ENCODE peak calls at places on chromosome 15, in eight cellular contexts. One of them, this sample, is unnamed.

GRCh38 chr15:22838292-22839042 is at the start of gene NIPA2:
- DNase-seq in HFF-Myc: peak; percentile 88
- DNase-seq in islet precursor cell: peak; percentile 99
- DNase-seq in tibial artery: peak; percentile 98
- DNase-seq in stimulated activated CD4-positive, alpha-beta T cell treated with anti-CD3 and anti-CD28 coated beads, Interleukin-2, amount 100 ng/mL, for 48 hours: peak; percentile 99
- DNase-seq in hippocampal formation: peak; percentile 97
- DNase-seq in KBM-7: peak; percentile 98
- DNase-seq in activated CD4-positive, alpha-beta T cell treated with anti-CD3 and anti-CD28 coated beads, Interleukin-2, amount 10 ng/mL, durations not matched to agents 7 days and 5 days: peak; percentile 97
- DNase-seq in this sample: peak; percentile 95

GRCh38 chr15:92097473-92098178 is 244.1 kb downstream of the SLCO3A1 start:
- DNase-seq in HFF-Myc: peak; percentile 11
- DNase-seq in islet precursor cell: peak; percentile 79
- DNase-seq in stimulated activated CD4-positive, alpha-beta T cell treated with anti-CD3 and anti-CD28 coated beads, Interleukin-2, amount 100 ng/mL, for 48 hours: peak; percentile 38
- DNase-seq in hippocampal formation: peak; percentile 69
- DNase-seq in tibial artery: no peak
- DNase-seq in activated CD4-positive, alpha-beta T cell treated with anti-CD3 and anti-CD28 coated beads, Interleukin-2, amount 10 ng/mL, durations not matched to agents 7 days and 5 days: peak; percentile 52
- DNase-seq in KBM-7: peak; percentile 65
- DNase-seq in this sample: peak; percentile 54

GRCh38 chr15:90598053-90598577 is 68.4 kb downstream of the CRTC3 start:
- DNase-seq in KBM-7: no peak
- DNase-seq in hippocampal formation: peak; percentile 33
- DNase-seq in islet precursor cell: peak; percentile 69
- DNase-seq in HFF-Myc: no peak
- DNase-seq in activated CD4-positive, alpha-beta T cell treated with anti-CD3 and anti-CD28 coated beads, Interleukin-2, amount 10 ng/mL, durations not matched to agents 7 days and 5 days: no peak
- DNase-seq in tibial artery: peak; percentile 68
- DNase-seq in stimulated activated CD4-positive, alpha-beta T cell treated with anti-CD3 and anti-CD28 coated beads, Interleukin-2, amount 100 ng/mL, for 48 hours: no peak
- DNase-seq in this sample: peak; percentile 22

GRCh38 chr15:66749841-66750575 is 48.0 kb downstream of the SMAD6 start:
- DNase-seq in tibial artery: no peak
- DNase-seq in islet precursor cell: no peak
- DNase-seq in stimulated activated CD4-positive, alpha-beta T cell treated with anti-CD3 and anti-CD28 coated beads, Interleukin-2, amount 100 ng/mL, for 48 hours: no peak
- DNase-seq in HFF-Myc: no peak
- DNase-seq in KBM-7: no peak
- DNase-seq in activated CD4-positive, alpha-beta T cell treated with anti-CD3 and anti-CD28 coated beads, Interleukin-2, amount 10 ng/mL, durations not matched to agents 7 days and 5 days: no peak
- DNase-seq in hippocampal formation: no peak
- DNase-seq in this sample: no peak

GRCh38 chr15:33639968-33640367 is 328.3 kb upstream of the CHRM5 start:
- DNase-seq in KBM-7: no peak
- DNase-seq in hippocampal formation: no peak
- DNase-seq in tibial artery: no peak
- DNase-seq in activated CD4-positive, alpha-beta T cell treated with anti-CD3 and anti-CD28 coated beads, Interleukin-2, amount 10 ng/mL, durations not matched to agents 7 days and 5 days: no peak
- DNase-seq in stimulated activated CD4-positive, alpha-beta T cell treated with anti-CD3 and anti-CD28 coated beads, Interleukin-2, amount 100 ng/mL, for 48 hours: no peak
- DNase-seq in HFF-Myc: no peak
- DNase-seq in islet precursor cell: no peak
- DNase-seq in this sample: no peak

GRCh38 chr15:67177750-67178149 is 76.7 kb downstream of the AAGAB start:
- DNase-seq in tibial artery: peak; percentile 20
- DNase-seq in islet precursor cell: no peak
- DNase-seq in stimulated activated CD4-positive, alpha-beta T cell treated with anti-CD3 and anti-CD28 coated beads, Interleukin-2, amount 100 ng/mL, for 48 hours: no peak
- DNase-seq in hippocampal formation: no peak
- DNase-seq in KBM-7: peak; percentile 35
- DNase-seq in activated CD4-positive, alpha-beta T cell treated with anti-CD3 and anti-CD28 coated beads, Interleukin-2, amount 10 ng/mL, durations not matched to agents 7 days and 5 days: no peak
- DNase-seq in HFF-Myc: peak; percentile 60
- DNase-seq in this sample: peak; percentile 27

GRCh38 chr15:31857194-31857593 is 173.1 kb upstream of the CHRNA7 start:
- DNase-seq in HFF-Myc: no peak
- DNase-seq in KBM-7: no peak
- DNase-seq in hippocampal formation: no peak
- DNase-seq in stimulated activated CD4-positive, alpha-beta T cell treated with anti-CD3 and anti-CD28 coated beads, Interleukin-2, amount 100 ng/mL, for 48 hours: no peak
- DNase-seq in tibial artery: no peak
- DNase-seq in islet precursor cell: no peak
- DNase-seq in activated CD4-positive, alpha-beta T cell treated with anti-CD3 and anti-CD28 coated beads, Interleukin-2, amount 10 ng/mL, durations not matched to agents 7 days and 5 days: no peak
- DNase-seq in this sample: no peak

GRCh38 chr15:51869074-51869425 is 39.6 kb downstream of the TMOD3 start:
- DNase-seq in tibial artery: no peak
- DNase-seq in hippocampal formation: no peak
- DNase-seq in HFF-Myc: no peak
- DNase-seq in activated CD4-positive, alpha-beta T cell treated with anti-CD3 and anti-CD28 coated beads, Interleukin-2, amount 10 ng/mL, durations not matched to agents 7 days and 5 days: no peak
- DNase-seq in stimulated activated CD4-positive, alpha-beta T cell treated with anti-CD3 and anti-CD28 coated beads, Interleukin-2, amount 100 ng/mL, for 48 hours: no peak
- DNase-seq in KBM-7: no peak
- DNase-seq in islet precursor cell: no peak
- DNase-seq in this sample: no peak

GRCh38 chr15:99201410-99202175 is 47.8 kb downstream of the TTC23 start:
- DNase-seq in KBM-7: no peak
- DNase-seq in stimulated activated CD4-positive, alpha-beta T cell treated with anti-CD3 and anti-CD28 coated beads, Interleukin-2, amount 100 ng/mL, for 48 hours: no peak
- DNase-seq in islet precursor cell: no peak
- DNase-seq in tibial artery: no peak
- DNase-seq in activated CD4-positive, alpha-beta T cell treated with anti-CD3 and anti-CD28 coated beads, Interleukin-2, amount 10 ng/mL, durations not matched to agents 7 days and 5 days: no peak
- DNase-seq in hippocampal formation: no peak
- DNase-seq in HFF-Myc: no peak
- DNase-seq in this sample: no peak

GRCh38 chr15:62636823-62637320 is 405.7 kb upstream of the TPM1 start:
- DNase-seq in stimulated activated CD4-positive, alpha-beta T cell treated with anti-CD3 and anti-CD28 coated beads, Interleukin-2, amount 100 ng/mL, for 48 hours: no peak
- DNase-seq in activated CD4-positive, alpha-beta T cell treated with anti-CD3 and anti-CD28 coated beads, Interleukin-2, amount 10 ng/mL, durations not matched to agents 7 days and 5 days: no peak
- DNase-seq in tibial artery: no peak
- DNase-seq in HFF-Myc: no peak
- DNase-seq in islet precursor cell: no peak
- DNase-seq in KBM-7: no peak
- DNase-seq in hippocampal formation: no peak
- DNase-seq in this sample: no peak

This sample was measured in MV-4-11.